ENCODE peak calls at places on chromosomes 11 and 22, in eight cellular contexts. S is GM12878, C is GM10248, R is A549, X is nephron progenitor cell, E is GM23338, O is esophagus muscularis mucosa, J is kidney. K is an unnamed sample.

GRCh38 chr11:73787051-73787642 is 527 bp upstream of the MRPL48 start:
- DNase-seq in S (no peak), C (no peak), R (no peak), X (peak), E (no peak), O (no peak), J (no peak), K (no peak)

GRCh38 chr11:59776210-59777066 is 21.3 kb downstream of the STX3 start:
- DNase-seq in S (no peak), C (no peak), R (peak), X (no peak), E (no peak), O (no peak), J (no peak), K (no peak)

GRCh38 chr11:35144103-35144741 is 5.3 kb downstream of the CD44 start:
- DNase-seq in S (peak), C (peak), R (no peak), X (no peak), E (no peak), O (no peak), J (no peak), K (peak)

GRCh38 chr11:132943737-132944556 is 588.4 kb downstream of the OPCML start:
- DNase-seq in S (no peak), C (no peak), R (no peak), X (peak), E (peak), O (peak), J (peak), K (no peak)

GRCh38 chr22:27628891-27629631 is 172.5 kb downstream of the MN1 start:
- DNase-seq in S (no peak), C (no peak), R (no peak), X (no peak), E (no peak), O (no peak), J (no peak), K (no peak)

GRCh38 chr11:116335078-116335477 is 437.7 kb downstream of the BUD13 start:
- DNase-seq in S (no peak), C (no peak), R (no peak), X (no peak), E (no peak), O (no peak), J (no peak), K (no peak)

GRCh38 chr11:113376156-113376555 is 11.4 kb upstream of the ANKK1 start:
- DNase-seq in S (no peak), C (no peak), R (no peak), X (no peak), E (no peak), O (no peak), J (no peak), K (no peak)

GRCh38 chr22:41940853-41941765 is 5.8 kb downstream of the CENPM start:
- DNase-seq in S (no peak), C (peak), R (peak), X (peak), E (peak), O (no peak), J (peak), K (peak)

GRCh38 chr22:25895678-25896077 is 153.7 kb downstream of the MYO18B start:
- DNase-seq in S (no peak), C (no peak), R (no peak), X (no peak), E (no peak), O (no peak), J (no peak), K (no peak)

GRCh38 chr11:73322986-73323306 is 14.9 kb downstream of the ARHGEF17 start:
- DNase-seq in S (no peak), C (no peak), R (no peak), X (no peak), E (no peak), O (no peak), J (no peak), K (no peak)

GRCh38 chr22:50282361-50283144 is 12.4 kb upstream of the MAPK11 start:
- DNase-seq in S (no peak), C (no peak), R (peak), X (no peak), E (no peak), O (no peak), J (peak), K (no peak)

GRCh38 chr11:2940166-2940929 is 11.1 kb upstream of the PHLDA2 start:
- DNase-seq in S (no peak), C (no peak), R (peak), X (no peak), E (peak), O (no peak), J (peak), K (no peak)

GRCh38 chr11:45181595-45182550 is 35.4 kb downstream of the PRDM11 start:
- DNase-seq in S (no peak), C (no peak), R (no peak), X (peak), E (no peak), O (no peak), J (no peak), K (no peak)

GRCh38 chr11:6681505-6681904 is 1.6 kb downstream of the MRPL17 start:
- DNase-seq in S (no peak), C (no peak), R (no peak), X (no peak), E (no peak), O (no peak), J (no peak), K (no peak)

GRCh38 chr22:42768385-42769035 is 47.8 kb upstream of the A4GALT start:
- DNase-seq in S (no peak), C (no peak), R (no peak), X (no peak), E (no peak), O (no peak), J (no peak), K (no peak)

GRCh38 chr11:124277809-124278208 is 21.6 kb downstream of the OR8G5 start:
- DNase-seq in S (no peak), C (no peak), R (no peak), X (no peak), E (peak), O (no peak), J (no peak), K (no peak)

GRCh38 chr11:74611369-74611861 is 19.0 kb downstream of the POLD3 start:
- DNase-seq in S (no peak), C (peak), R (peak), X (no peak), E (peak), O (no peak), J (no peak), K (no peak)

GRCh38 chr22:25759825-25760231 is 17.8 kb downstream of the MYO18B start:
- DNase-seq in S (no peak), C (no peak), R (peak), X (no peak), E (no peak), O (no peak), J (no peak), K (no peak)

GRCh38 chr11:117771197-117771596 is 25.8 kb downstream of the DSCAML1 start:
- DNase-seq in S (no peak), C (no peak), R (no peak), X (no peak), E (no peak), O (no peak), J (no peak), K (no peak)

GRCh38 chr11:123775274-123775673 is 21.0 kb upstream of the OR6X1 start:
- DNase-seq in S (no peak), C (no peak), R (no peak), X (no peak), E (peak), O (no peak), J (no peak), K (no peak)

GRCh38 chr11:119352857-119353260 is 6.4 kb upstream of the MFRP start:
- DNase-seq in S (no peak), C (no peak), R (no peak), X (no peak), E (peak), O (no peak), J (peak), K (no peak)

GRCh38 chr11:46437106-46437689 is 45.6 kb upstream of the CHRM4 start:
- DNase-seq in S (peak), C (no peak), R (no peak), X (no peak), E (no peak), O (no peak), J (no peak), K (no peak)

GRCh38 chr11:117535870-117536411 is 208.3 kb downstream of the CEP164 start:
- DNase-seq in S (no peak), C (no peak), R (no peak), X (no peak), E (no peak), O (no peak), J (no peak), K (no peak)

GRCh38 chr22:50677493-50678217 is 5.0 kb downstream of the SHANK3 start:
- DNase-seq in S (no peak), C (peak), R (no peak), X (no peak), E (no peak), O (no peak), J (no peak), K (no peak)

GRCh38 chr22:21832291-21833290 is 34.9 kb downstream of the MAPK1 start:
- DNase-seq in S (no peak), C (no peak), R (no peak), X (no peak), E (peak), O (no peak), J (no peak), K (no peak)

GRCh38 chr11:116990061-116990473 is 108.2 kb downstream of the SIK3 start:
- DNase-seq in S (no peak), C (no peak), R (no peak), X (no peak), E (no peak), O (no peak), J (no peak), K (no peak)

GRCh38 chr22:32905400-32905799 is 103.9 kb downstream of the TIMP3 start:
- DNase-seq in S (no peak), C (no peak), R (no peak), X (no peak), E (no peak), O (no peak), J (no peak), K (no peak)

GRCh38 chr11:70000228-70000627 is 77.9 kb upstream of the ANO1 start:
- DNase-seq in S (no peak), C (no peak), R (no peak), X (no peak), E (no peak), O (no peak), J (no peak), K (no peak)

GRCh38 chr11:19790831-19791552 is 78.4 kb downstream of the NAV2 start:
- DNase-seq in S (peak), C (no peak), R (no peak), X (no peak), E (peak), O (no peak), J (no peak), K (no peak)

GRCh38 chr11:97140885-97141494 is 751.2 kb downstream of the JRKL start:
- DNase-seq in S (no peak), C (peak), R (peak), X (no peak), E (peak), O (no peak), J (no peak), K (no peak)

GRCh38 chr11:71301858-71302533 is 49.6 kb upstream of the SHANK2 start:
- DNase-seq in S (no peak), C (no peak), R (no peak), X (no peak), E (no peak), O (peak), J (peak), K (no peak)

GRCh38 chr11:96254854-96255253 is 88.1 kb downstream of the MAML2 start:
- DNase-seq in S (no peak), C (no peak), R (no peak), X (no peak), E (no peak), O (no peak), J (no peak), K (no peak)

DNA sequence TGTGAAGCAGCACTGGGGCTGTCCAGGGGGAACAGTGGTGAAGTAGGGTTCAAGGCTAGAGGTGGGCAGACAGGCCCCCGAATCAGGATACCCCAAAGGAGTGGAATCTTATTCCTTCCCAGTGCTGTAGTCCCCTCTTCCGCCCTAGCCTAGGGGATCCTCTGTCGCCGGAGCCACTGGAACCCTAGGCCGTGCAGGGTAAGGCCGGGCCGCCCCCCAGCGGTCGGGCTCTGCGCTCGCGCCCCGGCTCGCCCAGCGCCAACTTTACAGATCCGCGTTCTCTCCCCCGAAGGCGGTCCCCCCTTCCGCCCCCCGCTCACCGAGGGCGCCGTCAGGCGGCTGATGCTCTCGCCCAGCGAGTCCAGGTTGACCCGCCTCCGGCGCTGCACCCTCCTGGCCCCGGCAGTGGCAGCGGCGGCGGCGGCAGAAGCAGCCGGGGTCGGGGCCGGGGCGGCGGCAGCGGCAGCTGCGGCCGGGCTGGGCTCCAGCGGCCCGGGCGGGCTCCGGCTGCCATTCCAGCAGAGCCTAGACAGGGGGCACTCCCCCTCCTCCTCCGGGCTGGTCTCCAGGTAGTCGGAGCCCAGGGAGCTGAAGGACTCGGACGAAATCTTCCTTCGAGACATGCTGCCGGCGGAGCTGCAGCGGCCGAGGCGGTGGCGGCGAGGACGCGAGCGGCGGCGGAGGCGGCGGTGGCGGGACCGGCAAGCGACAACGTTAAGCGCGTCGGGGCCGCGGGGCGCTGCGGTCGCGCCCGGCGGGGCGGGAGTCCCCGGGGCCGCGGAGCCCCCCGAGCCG is 646 bp downstream of the GUCY1A2 start:
- DNase-seq in S (no peak), C (peak), R (peak), X (peak), E (peak), O (no peak), J (peak), K (peak)
- TF ChIP-seq CTCF in S (peak), C (peak), R (peak), X (peak), E (peak), O (peak), J (peak), K (no peak)

DNA sequence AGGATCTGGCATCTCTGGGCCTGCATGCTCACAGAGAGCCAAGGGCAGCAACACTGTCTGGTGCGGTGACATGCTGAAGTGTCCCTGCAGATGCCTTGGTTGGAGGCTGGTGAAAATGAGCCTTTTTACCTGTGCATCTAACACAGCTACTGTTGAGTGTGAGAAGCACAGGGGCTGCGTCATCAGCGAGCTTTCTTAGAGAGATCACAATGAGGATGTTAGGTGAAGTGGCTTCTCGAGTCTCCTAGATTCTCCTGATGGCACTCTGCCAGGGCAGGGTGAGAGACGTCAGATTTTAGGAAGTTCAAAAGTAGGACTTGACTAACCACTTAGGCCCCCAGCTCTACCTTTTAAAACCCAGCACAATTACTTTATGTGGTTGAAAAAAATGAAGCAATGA is 3.6 kb upstream of the SLC15A3 start:
- DNase-seq in S (no peak), C (no peak), R (no peak), X (no peak), E (no peak), O (no peak), J (no peak), K (no peak)
- TF ChIP-seq CTCF in S (no peak), C (no peak), R (no peak), X (no peak), E (no peak), O (no peak), J (no peak), K (no peak)

GRCh38 chr11:94675239-94675638 is 92.9 kb upstream of the AMOTL1 start:
- DNase-seq in S (no peak), C (no peak), R (no peak), X (no peak), E (no peak), O (peak), J (no peak), K (no peak)
- TF ChIP-seq CTCF in S (no peak), C (no peak), R (no peak), X (no peak), E (no peak), O (no peak), J (no peak), K (no peak)

DNA sequence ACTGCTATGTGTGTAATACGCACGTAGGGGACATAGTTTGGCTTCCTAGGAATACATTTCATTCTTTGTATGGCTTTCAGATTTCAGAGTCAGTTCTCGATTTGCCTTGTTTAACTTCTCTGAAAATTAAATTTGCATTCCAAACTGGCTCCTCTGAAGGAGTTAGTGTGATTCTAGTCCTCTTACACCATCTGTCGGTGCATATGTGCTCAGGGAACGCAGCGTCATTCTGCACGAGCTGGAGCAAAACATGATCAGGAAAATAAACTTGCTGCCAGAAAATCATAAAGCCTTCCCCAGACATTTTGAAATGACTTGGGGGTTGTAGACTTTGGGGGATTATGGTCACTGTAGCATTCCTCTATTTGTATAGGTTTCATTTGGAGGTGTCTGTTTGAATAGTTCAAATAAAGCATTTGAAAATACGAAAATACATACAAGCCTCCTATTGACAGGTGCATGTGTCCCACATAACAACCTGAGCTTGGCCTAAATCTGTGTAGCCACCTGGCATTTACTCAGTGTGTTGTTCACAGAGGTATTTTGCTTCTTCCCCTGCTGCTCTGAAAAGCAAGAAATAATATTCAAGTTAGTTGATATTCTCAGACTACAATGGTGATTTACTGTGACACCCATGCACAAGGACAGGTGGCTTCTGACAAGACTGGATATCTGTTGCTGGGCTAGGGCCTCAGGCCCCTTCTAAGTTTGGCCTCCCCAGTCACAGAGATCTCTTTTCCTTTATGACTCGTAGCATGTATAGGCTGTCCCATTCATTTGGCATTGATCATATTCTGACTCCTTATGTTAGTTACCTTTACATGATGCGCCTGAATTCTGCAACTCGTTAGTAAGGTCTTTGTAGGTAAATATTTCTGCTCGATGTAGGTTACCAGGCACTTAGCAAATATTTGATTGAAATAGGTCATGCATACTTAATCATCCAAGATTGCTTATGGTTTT is 81.6 kb upstream of the SORL1-AS1 start:
- DNase-seq in S (no peak), C (no peak), R (no peak), X (no peak), E (peak), O (no peak), J (no peak), K (no peak)
- TF ChIP-seq CTCF in S (no peak), C (no peak), R (no peak), X (no peak), E (no peak), O (peak), J (peak), K (no peak)

DNA sequence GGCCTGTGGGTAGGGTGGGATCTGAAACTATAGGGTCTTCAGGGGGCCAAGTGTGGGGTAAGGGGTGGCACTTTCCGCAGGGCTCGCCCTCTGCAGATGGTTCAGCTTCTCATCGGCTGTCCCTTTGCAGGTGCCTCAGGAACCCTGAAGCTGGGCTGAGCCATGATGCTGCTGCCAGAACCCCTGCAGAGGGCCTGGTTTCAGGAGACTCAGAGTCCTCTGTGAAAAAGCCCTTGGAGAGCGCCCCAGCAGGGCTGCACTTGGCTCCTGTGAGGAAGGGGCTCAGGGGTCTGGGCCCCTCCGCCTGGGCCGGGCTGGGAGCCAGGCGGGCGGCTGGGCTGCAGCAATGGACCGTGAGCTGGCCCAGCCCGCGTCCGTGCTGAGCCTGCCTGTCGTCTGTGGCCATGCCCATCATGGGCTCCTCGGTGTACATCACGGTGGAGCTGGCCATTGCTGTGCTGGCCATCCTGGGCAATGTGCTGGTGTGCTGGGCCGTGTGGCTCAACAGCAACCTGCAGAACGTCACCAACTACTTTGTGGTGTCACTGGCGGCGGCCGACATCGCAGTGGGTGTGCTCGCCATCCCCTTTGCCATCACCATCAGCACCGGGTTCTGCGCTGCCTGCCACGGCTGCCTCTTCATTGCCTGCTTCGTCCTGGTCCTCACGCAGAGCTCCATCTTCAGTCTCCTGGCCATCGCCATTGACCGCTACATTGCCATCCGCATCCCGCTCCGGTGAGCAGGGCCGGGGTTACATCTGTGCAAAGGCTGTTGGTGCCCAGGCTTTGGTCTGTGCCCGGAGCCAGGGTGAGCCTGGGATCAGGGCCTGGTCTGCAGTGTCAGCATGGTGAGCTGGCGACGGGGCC is 5.8 kb downstream of the ADORA2A start:
- DNase-seq in S (no peak), C (no peak), R (no peak), X (no peak), E (no peak), O (no peak), J (peak), K (no peak)
- TF ChIP-seq CTCF in S (no peak), C (no peak), R (no peak), X (no peak), E (no peak), O (no peak), J (no peak), K (no peak)

K was measured in activated B cell treated with CpG ODN at 0.5 μM for 24 hours.